ENCODE peak calls at places on chromosome 13, in six cellular contexts. One of them, this sample, is unnamed. For H3K4me1, the result is how much of the 10 kb centered on the place peaks cover.

GRCh38 chr13:102504002-102504401 is 92.8 kb upstream of the TPP2 start:
- DNase-seq in SK-N-SH: peak
- DNase-seq in cardiac muscle cell: no peak
- DNase-seq in CD8-positive, alpha-beta memory T cell: no peak
- DNase-seq in fibroblast of lung: no peak
- DNase-seq in right cardiac atrium: no peak
- DNase-seq in this sample: no peak

GRCh38 chr13:23660249-23660648 is 90.0 kb downstream of the TNFRSF19 start:
- DNase-seq in SK-N-SH: no peak
- DNase-seq in cardiac muscle cell: no peak
- DNase-seq in CD8-positive, alpha-beta memory T cell: no peak
- DNase-seq in fibroblast of lung: no peak
- DNase-seq in right cardiac atrium: no peak
- DNase-seq in this sample: no peak

GRCh38 chr13:108495686-108496363 is 133.6 kb upstream of the MYO16 start:
- DNase-seq in SK-N-SH: peak
- DNase-seq in cardiac muscle cell: peak
- DNase-seq in CD8-positive, alpha-beta memory T cell: no peak
- DNase-seq in fibroblast of lung: peak
- DNase-seq in right cardiac atrium: no peak
- DNase-seq in this sample: no peak

GRCh38 chr13:67299072-67299635 is 69.0 kb upstream of the PCDH9 start:
- DNase-seq in SK-N-SH: no peak
- DNase-seq in cardiac muscle cell: no peak
- DNase-seq in CD8-positive, alpha-beta memory T cell: no peak
- DNase-seq in fibroblast of lung: peak
- DNase-seq in right cardiac atrium: no peak
- DNase-seq in this sample: no peak

GRCh38 chr13:67416047-67416925 is 186.2 kb upstream of the PCDH9 start:
- DNase-seq in SK-N-SH: peak
- DNase-seq in cardiac muscle cell: peak
- DNase-seq in CD8-positive, alpha-beta memory T cell: no peak
- DNase-seq in fibroblast of lung: peak
- DNase-seq in right cardiac atrium: peak
- DNase-seq in this sample: no peak

GRCh38 chr13:28659611-28659970 is 661 bp downstream of the POMP start:
- DNase-seq in SK-N-SH: no peak
- DNase-seq in cardiac muscle cell: no peak
- DNase-seq in CD8-positive, alpha-beta memory T cell: no peak
- DNase-seq in fibroblast of lung: peak
- DNase-seq in right cardiac atrium: no peak
- DNase-seq in this sample: no peak

GRCh38 chr13:33205804-33206221 is 79.7 kb downstream of the STARD13 start:
- DNase-seq in SK-N-SH: peak
- DNase-seq in cardiac muscle cell: no peak
- DNase-seq in CD8-positive, alpha-beta memory T cell: no peak
- DNase-seq in fibroblast of lung: peak
- DNase-seq in right cardiac atrium: no peak
- DNase-seq in this sample: peak

GRCh38 chr13:27012482-27013197 is 159.0 kb downstream of the USP12 start:
- DNase-seq in SK-N-SH: no peak
- DNase-seq in cardiac muscle cell: no peak
- DNase-seq in CD8-positive, alpha-beta memory T cell: no peak
- DNase-seq in fibroblast of lung: peak
- DNase-seq in right cardiac atrium: no peak
- DNase-seq in this sample: no peak

GRCh38 chr13:48831248-48831647 is 144.5 kb upstream of the FNDC3A start:
- DNase-seq in SK-N-SH: no peak
- DNase-seq in cardiac muscle cell: no peak
- DNase-seq in CD8-positive, alpha-beta memory T cell: no peak
- DNase-seq in fibroblast of lung: no peak
- DNase-seq in right cardiac atrium: no peak
- DNase-seq in this sample: no peak

GRCh38 chr13:22060187-22060586 is 389.3 kb downstream of the FGF9 start:
- DNase-seq in SK-N-SH: no peak
- DNase-seq in cardiac muscle cell: no peak
- DNase-seq in CD8-positive, alpha-beta memory T cell: no peak
- DNase-seq in fibroblast of lung: no peak
- DNase-seq in right cardiac atrium: no peak
- DNase-seq in this sample: no peak

GRCh38 chr13:58587183-58587582 is 955.6 kb downstream of the PCDH17 start:
- DNase-seq in SK-N-SH: no peak
- DNase-seq in cardiac muscle cell: no peak
- DNase-seq in CD8-positive, alpha-beta memory T cell: no peak
- DNase-seq in fibroblast of lung: no peak
- DNase-seq in right cardiac atrium: no peak
- DNase-seq in this sample: no peak

GRCh38 chr13:80475718-80476117 is 134.8 kb upstream of the SPRY2 start:
- DNase-seq in SK-N-SH: no peak
- DNase-seq in cardiac muscle cell: no peak
- DNase-seq in CD8-positive, alpha-beta memory T cell: no peak
- DNase-seq in fibroblast of lung: no peak
- DNase-seq in right cardiac atrium: no peak
- DNase-seq in this sample: no peak

GRCh38 chr13:46639033-46639981 is 86.3 kb downstream of the LRCH1 start:
- DNase-seq in SK-N-SH: no peak
- DNase-seq in cardiac muscle cell: peak
- DNase-seq in CD8-positive, alpha-beta memory T cell: no peak
- DNase-seq in fibroblast of lung: no peak
- DNase-seq in right cardiac atrium: no peak
- DNase-seq in this sample: no peak
- H3K4me1 ChIP-seq in SK-N-SH: under half
- H3K4me1 ChIP-seq in cardiac muscle cell: half or more
- H3K4me1 ChIP-seq in CD8-positive, alpha-beta memory T cell: under half
- H3K4me1 ChIP-seq in fibroblast of lung: under half
- H3K4me1 ChIP-seq in right cardiac atrium: under half
- H3K4me1 ChIP-seq in this sample: under half

DNA sequence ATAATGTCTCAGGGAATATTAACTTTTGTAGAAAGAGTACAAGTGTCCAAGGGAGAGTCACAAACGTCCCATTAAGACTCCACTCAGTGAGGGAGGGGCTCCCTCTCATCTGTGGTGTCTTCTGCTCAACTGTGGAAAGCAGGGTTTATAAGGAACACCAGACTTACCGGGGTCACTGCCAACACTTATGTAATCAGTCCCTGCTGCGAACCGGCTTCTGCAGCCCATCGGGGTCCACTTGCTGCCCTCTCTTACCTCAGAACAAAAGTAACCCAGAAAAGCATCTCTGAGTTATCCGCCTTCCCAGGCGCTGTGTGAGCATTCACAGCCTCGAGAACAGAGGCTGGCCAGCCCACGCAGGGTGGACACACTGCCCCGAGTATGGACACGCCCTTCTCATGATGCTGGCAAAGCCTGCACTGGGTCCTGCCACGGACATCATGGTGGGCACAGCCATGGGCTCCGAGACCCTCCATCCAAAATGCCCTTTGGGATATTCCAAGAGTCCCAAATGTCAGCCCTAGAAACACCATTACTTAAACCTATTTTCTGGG is 64.1 kb downstream of the STK24 start:
- DNase-seq in SK-N-SH: no peak
- DNase-seq in cardiac muscle cell: no peak
- DNase-seq in CD8-positive, alpha-beta memory T cell: no peak
- DNase-seq in fibroblast of lung: no peak
- DNase-seq in right cardiac atrium: no peak
- DNase-seq in this sample: no peak
- H3K27ac ChIP-seq in SK-N-SH: no peak
- H3K27ac ChIP-seq in cardiac muscle cell: no peak
- H3K27ac ChIP-seq in CD8-positive, alpha-beta memory T cell: no peak
- H3K27ac ChIP-seq in fibroblast of lung: no peak
- H3K27ac ChIP-seq in right cardiac atrium: no peak
- H3K27ac ChIP-seq in this sample: no peak

GRCh38 chr13:97269603-97270002 is 47.5 kb downstream of the MBNL2 start:
- DNase-seq in SK-N-SH: no peak
- DNase-seq in cardiac muscle cell: no peak
- DNase-seq in CD8-positive, alpha-beta memory T cell: no peak
- DNase-seq in fibroblast of lung: no peak
- DNase-seq in right cardiac atrium: no peak
- DNase-seq in this sample: no peak
- H3K4me1 ChIP-seq in SK-N-SH: under half
- H3K4me1 ChIP-seq in cardiac muscle cell: under half
- H3K4me1 ChIP-seq in CD8-positive, alpha-beta memory T cell: under half
- H3K4me1 ChIP-seq in fibroblast of lung: under half
- H3K4me1 ChIP-seq in right cardiac atrium: under half
- H3K4me1 ChIP-seq in this sample: half or more

GRCh38 chr13:98144501-98145350 is 1.8 kb downstream of the FARP1 start:
- DNase-seq in SK-N-SH: peak
- DNase-seq in cardiac muscle cell: peak
- DNase-seq in CD8-positive, alpha-beta memory T cell: no peak
- DNase-seq in fibroblast of lung: peak
- DNase-seq in right cardiac atrium: no peak
- DNase-seq in this sample: no peak
- H3K27ac ChIP-seq in SK-N-SH: peak
- H3K27ac ChIP-seq in cardiac muscle cell: no peak
- H3K27ac ChIP-seq in CD8-positive, alpha-beta memory T cell: no peak
- H3K27ac ChIP-seq in fibroblast of lung: peak
- H3K27ac ChIP-seq in right cardiac atrium: no peak
- H3K27ac ChIP-seq in this sample: peak

DNA sequence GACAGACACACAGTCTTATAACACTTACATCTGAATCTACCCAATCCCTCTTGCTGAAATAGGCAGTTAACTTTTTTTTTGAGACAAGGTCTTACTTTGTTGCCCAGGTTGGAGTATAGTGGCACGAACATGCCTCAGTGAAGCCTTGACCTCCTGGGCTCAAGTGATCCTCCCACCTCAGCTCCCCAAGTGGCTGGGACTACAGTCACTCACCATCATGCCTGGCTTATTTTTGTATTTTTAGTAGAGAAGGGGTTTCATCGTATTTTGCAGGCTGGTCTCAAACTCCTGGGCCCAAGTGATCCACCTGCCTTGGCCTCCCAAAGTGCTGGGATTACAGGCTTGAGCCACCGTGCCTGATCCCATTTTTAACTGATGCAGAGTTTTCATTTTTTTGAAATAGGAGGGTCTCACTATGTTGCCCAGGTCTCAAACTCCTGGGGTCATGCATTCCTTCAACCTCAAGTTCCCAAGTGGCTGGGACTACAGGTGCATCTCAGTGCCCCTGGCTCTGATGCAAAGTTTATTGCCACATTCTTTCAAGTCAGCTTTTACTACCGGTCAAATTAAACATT is 7.6 kb downstream of the ELF1 start:
- DNase-seq in SK-N-SH: no peak
- DNase-seq in cardiac muscle cell: no peak
- DNase-seq in CD8-positive, alpha-beta memory T cell: no peak
- DNase-seq in fibroblast of lung: no peak
- DNase-seq in right cardiac atrium: no peak
- DNase-seq in this sample: no peak
- H3K4me1 ChIP-seq in SK-N-SH: under half
- H3K4me1 ChIP-seq in cardiac muscle cell: under half
- H3K4me1 ChIP-seq in CD8-positive, alpha-beta memory T cell: half or more
- H3K4me1 ChIP-seq in fibroblast of lung: under half
- H3K4me1 ChIP-seq in right cardiac atrium: under half
- H3K4me1 ChIP-seq in this sample: under half

DNA sequence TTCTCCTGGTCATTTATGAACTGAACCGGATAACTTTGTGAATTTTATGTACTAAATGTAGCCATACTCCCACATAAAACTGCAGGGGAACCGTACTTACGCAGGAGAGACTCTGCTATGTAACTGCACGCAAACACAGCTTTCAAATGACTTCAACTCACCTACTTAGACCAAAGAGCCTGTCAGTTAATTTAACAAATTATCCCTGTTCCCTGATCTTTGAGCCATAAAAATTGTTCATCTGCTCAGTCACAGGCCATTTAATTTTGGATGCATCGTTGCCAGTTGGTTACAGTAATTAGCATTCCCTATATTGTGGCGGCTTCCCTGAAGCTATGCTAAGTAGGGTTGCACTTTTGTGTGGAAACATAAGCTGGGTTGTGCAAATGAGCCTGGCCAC is 21.1 kb upstream of the OBI1 start:
- DNase-seq in SK-N-SH: no peak
- DNase-seq in cardiac muscle cell: no peak
- DNase-seq in CD8-positive, alpha-beta memory T cell: no peak
- DNase-seq in fibroblast of lung: no peak
- DNase-seq in right cardiac atrium: no peak
- DNase-seq in this sample: no peak
- H3K27ac ChIP-seq in SK-N-SH: no peak
- H3K27ac ChIP-seq in cardiac muscle cell: peak
- H3K27ac ChIP-seq in CD8-positive, alpha-beta memory T cell: no peak
- H3K27ac ChIP-seq in fibroblast of lung: no peak
- H3K27ac ChIP-seq in right cardiac atrium: no peak
- H3K27ac ChIP-seq in this sample: no peak

GRCh38 chr13:20955496-20955895 is 53.0 kb upstream of the XPO4 start:
- DNase-seq in SK-N-SH: no peak
- DNase-seq in cardiac muscle cell: no peak
- DNase-seq in CD8-positive, alpha-beta memory T cell: no peak
- DNase-seq in fibroblast of lung: no peak
- DNase-seq in right cardiac atrium: no peak
- DNase-seq in this sample: no peak
- H3K4me1 ChIP-seq in SK-N-SH: under half
- H3K4me1 ChIP-seq in cardiac muscle cell: under half
- H3K4me1 ChIP-seq in CD8-positive, alpha-beta memory T cell: under half
- H3K4me1 ChIP-seq in fibroblast of lung: under half
- H3K4me1 ChIP-seq in right cardiac atrium: under half
- H3K4me1 ChIP-seq in this sample: under half